ENCODE peak calls at places on chromosomes 3 and 15, in five cellular contexts. F is K562, E is GM12878, X is HepG2, V is H1. U is an unnamed sample.

GRCh38 chr15:57572463-57572862 is 19.2 kb upstream of the MYZAP start:
- DNase-seq in F (no peak), V (no peak), E (no peak), X (no peak), U (no peak)

GRCh38 chr15:32778391-32779176 is 60.8 kb downstream of the GREM1 start:
- DNase-seq in E (no peak), V (no peak), F (no peak), X (no peak), U (no peak)

GRCh38 chr3:59970384-59970783 is 920.6 kb upstream of the CFAP20DC start:
- DNase-seq in F (no peak), V (no peak), X (no peak), E (no peak), U (no peak)

GRCh38 chr3:149494759-149495580 is 20.5 kb downstream of the TM4SF4 start:
- DNase-seq in E (no peak), F (no peak), X (no peak), V (no peak), U (no peak)

GRCh38 chr3:56980798-56981390 is 79.6 kb upstream of the SPATA12 start:
- DNase-seq in E (no peak), F (no peak), V (no peak), X (no peak), U (no peak)

GRCh38 chr3:178203152-178203551 is 333.1 kb upstream of the KCNMB2 start:
- DNase-seq in X (no peak), V (no peak), F (no peak), E (no peak), U (no peak)

GRCh38 chr15:56948766-56949105 is 30.3 kb downstream of the TCF12 start:
- DNase-seq in E (no peak), V (no peak), X (no peak), F (no peak), U (no peak)

GRCh38 chr3:97793415-97794019 is 28.3 kb upstream of the CRYBG3 start:
- DNase-seq in X (peak), V (no peak), E (peak), F (no peak), U (peak)

GRCh38 chr3:176987901-176988300 is 209.4 kb downstream of the TBL1XR1 start:
- DNase-seq in X (no peak), F (no peak), V (no peak), E (no peak), U (no peak)

GRCh38 chr15:71691322-71691699 is 119.0 kb upstream of the NR2E3 start:
- DNase-seq in F (no peak), X (no peak), E (no peak), V (no peak), U (no peak)

GRCh38 chr3:114455432-114455831 is 161.6 kb downstream of the TIGIT start:
- DNase-seq in E (no peak), X (no peak), V (no peak), F (no peak), U (no peak)

GRCh38 chr3:108669211-108669610 is 79.7 kb downstream of the DZIP3 start:
- DNase-seq in X (no peak), F (no peak), E (peak), V (no peak), U (no peak)

GRCh38 chr3:152267319-152267689 is 1.4 kb upstream of the MBNL1 start:
- DNase-seq in X (no peak), V (no peak), E (no peak), F (no peak), U (no peak)

GRCh38 chr15:57784081-57784488 is 77.6 kb downstream of the POLR2M start:
- DNase-seq in V (no peak), X (no peak), E (no peak), F (no peak), U (no peak)

GRCh38 chr3:78314327-78314726 is 1274.4 kb downstream of the ROBO2 start:
- DNase-seq in F (no peak), V (no peak), X (no peak), E (no peak), U (no peak)

GRCh38 chr3:10498271-10498670 is 7.1 kb downstream of the ATP2B2 start:
- DNase-seq in V (no peak), E (no peak), F (no peak), X (no peak), U (no peak)

GRCh38 chr15:70314018-70314354 is 216.3 kb upstream of the TLE3 start:
- DNase-seq in V (no peak), X (no peak), E (no peak), F (no peak), U (no peak)

GRCh38 chr15:93210995-93211394 is 122.0 kb upstream of the RGMA start:
- DNase-seq in F (no peak), E (no peak), V (peak), X (no peak), U (no peak)

GRCh38 chr3:30259730-30260129 is 346.7 kb upstream of the TGFBR2 start:
- DNase-seq in X (peak), F (no peak), E (no peak), V (no peak), U (peak)

GRCh38 chr3:13569641-13570390 is 20.9 kb downstream of the FBLN2 start:
- DNase-seq in X (no peak), V (no peak), E (no peak), F (no peak), U (no peak)

GRCh38 chr3:14369675-14370669 is 32.4 kb upstream of the SLC6A6 start:
- DNase-seq in X (peak), E (no peak), F (no peak), V (peak), U (peak)

GRCh38 chr3:149151843-149152242 is 22.4 kb downstream of the HPS3 start:
- DNase-seq in E (no peak), F (peak), V (no peak), X (no peak), U (no peak)

GRCh38 chr3:112111785-112112402 is 21.2 kb downstream of the GCSAM start:
- DNase-seq in V (no peak), F (peak), E (no peak), X (peak), U (peak)

GRCh38 chr3:183825380-183826161 is at the start of gene MAP6D1:
- DNase-seq in V (peak), E (no peak), F (no peak), X (no peak), U (peak)

GRCh38 chr15:93179072-93179471 is 90.1 kb upstream of the RGMA start:
- DNase-seq in E (peak), X (no peak), F (no peak), V (no peak), U (no peak)

GRCh38 chr3:38454179-38454883 is 641 bp downstream of the ACVR2B start:
- DNase-seq in V (peak), X (no peak), F (peak), E (no peak), U (peak)

GRCh38 chr3:128496019-128496601 is 3.1 kb upstream of the GATA2 start:
- DNase-seq in V (peak), X (no peak), E (no peak), F (no peak), U (no peak)

GRCh38 chr3:36060950-36061349 is 319.4 kb upstream of the STAC start:
- DNase-seq in F (no peak), X (no peak), V (no peak), E (no peak), U (no peak)

GRCh38 chr15:60358935-60359672 is 38.7 kb downstream of the ANXA2 start:
- DNase-seq in V (no peak), F (no peak), E (no peak), X (no peak), U (no peak)

GRCh38 chr3:1092771-1093170 is at the start of gene CNTN6:
- DNase-seq in X (no peak), F (no peak), V (no peak), E (no peak), U (peak)

GRCh38 chr3:122609798-122610559 is 32.5 kb downstream of the PARP15 start:
- DNase-seq in X (no peak), E (peak), V (no peak), F (no peak), U (no peak)

GRCh38 chr15:47477253-47477652 is 240.1 kb upstream of the SEMA6D start:
- DNase-seq in E (no peak), X (no peak), V (no peak), F (no peak), U (no peak)

GRCh38 chr15:42045211-42045615 is 24.4 kb upstream of the PLA2G4E start:
- DNase-seq in X (no peak), V (no peak), E (no peak), F (peak), U (no peak)

DNA sequence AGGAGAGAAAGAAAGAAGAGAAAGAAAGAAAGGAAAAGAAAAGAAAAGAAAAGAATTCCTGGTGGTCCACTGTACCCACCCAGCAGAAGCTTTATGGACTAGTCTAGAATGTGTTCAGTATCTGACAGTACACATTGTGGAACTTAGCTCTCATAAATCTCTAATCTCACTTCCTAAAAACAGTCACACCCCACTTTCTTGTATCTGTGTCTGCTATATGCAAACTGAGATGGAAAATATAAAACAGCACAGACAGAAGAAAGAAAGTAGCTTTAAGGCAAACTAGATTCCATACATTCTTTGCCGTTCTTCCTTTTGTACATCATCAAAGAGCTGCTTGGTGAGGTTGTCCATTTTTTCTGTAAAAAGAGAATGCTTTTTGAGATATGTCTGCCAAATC is 41.1 kb upstream of the GNB5 start:
- DNase-seq in E (no peak), V (no peak), F (no peak), X (no peak), U (no peak)
- TF ChIP-seq CREB1 in E (no peak), V (no peak), F (no peak), X (no peak), U (no peak)

DNA sequence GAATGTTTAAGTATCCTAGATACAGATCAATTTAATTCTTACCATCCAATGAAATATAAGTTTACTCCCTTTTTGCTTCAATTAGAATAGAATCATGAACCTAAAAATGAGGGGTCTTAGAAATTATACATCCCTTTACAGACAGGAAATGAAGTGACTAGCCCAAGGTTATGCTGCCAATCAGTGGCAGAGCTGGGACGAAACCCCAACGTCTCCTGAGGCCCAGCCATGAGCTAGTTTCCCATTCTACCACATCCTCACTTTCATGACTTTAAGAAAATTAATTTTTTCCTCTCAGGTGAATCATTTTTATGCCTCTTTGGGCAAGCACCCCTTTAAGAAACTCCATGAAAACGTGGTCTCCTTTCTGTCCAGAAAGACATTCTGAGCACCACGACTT is 11.2 kb downstream of the LRIG1 start:
- DNase-seq in X (no peak), F (no peak), E (no peak), V (no peak), U (no peak)
- H3K4me3 ChIP-seq in X (no peak), F (no peak), E (no peak), V (no peak), U (no peak)

GRCh38 chr3:51385621-51386091 is 565 bp downstream of the MANF start:
- DNase-seq in E (no peak), F (no peak), V (no peak), X (no peak), U (no peak)
- TF ChIP-seq CREB1 in E (no peak), F (no peak), V (no peak), X (no peak), U (no peak)

GRCh38 chr15:98861188-98861587 is 146.4 kb downstream of the PGPEP1L start:
- DNase-seq in F (no peak), V (no peak), E (no peak), X (no peak), U (peak)
- H3K4me3 ChIP-seq in F (no peak), V (no peak), E (no peak), X (no peak), U (no peak)

DNA sequence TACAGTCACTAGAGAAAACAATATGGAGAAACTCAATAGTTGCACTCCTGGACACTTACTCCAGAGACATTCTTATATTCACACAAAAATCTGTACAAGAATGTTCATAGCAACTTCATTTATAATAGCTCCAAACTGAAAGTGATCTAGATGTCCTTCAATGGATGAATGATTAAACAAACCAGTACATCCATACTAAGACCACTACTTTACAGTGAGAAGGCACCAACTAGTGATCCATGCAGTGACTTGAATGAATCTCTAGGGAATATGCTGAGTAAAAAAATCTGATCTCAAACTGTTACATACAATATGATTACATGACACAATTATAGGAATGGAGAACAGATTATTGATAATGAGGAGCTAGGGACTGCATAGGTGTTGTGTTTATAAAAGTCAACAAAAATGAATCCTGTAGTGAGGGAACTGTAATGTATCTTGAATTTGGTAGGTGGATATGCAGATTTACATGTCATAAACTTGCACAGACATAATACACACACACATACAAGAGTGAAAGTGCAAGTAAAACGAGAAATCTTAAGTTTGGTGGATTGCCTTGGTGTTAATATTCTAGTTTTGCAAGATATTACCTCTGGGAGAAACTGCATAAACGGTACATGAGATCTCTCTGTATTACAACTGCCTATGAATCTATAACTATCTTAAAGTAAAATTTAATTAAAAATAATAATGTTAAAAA is 85.7 kb downstream of the SPATA16 start:
- DNase-seq in X (no peak), V (no peak), E (no peak), F (no peak), U (no peak)
- TF ChIP-seq CREB1 in X (no peak), V (no peak), E (no peak), F (no peak), U (no peak)

DNA sequence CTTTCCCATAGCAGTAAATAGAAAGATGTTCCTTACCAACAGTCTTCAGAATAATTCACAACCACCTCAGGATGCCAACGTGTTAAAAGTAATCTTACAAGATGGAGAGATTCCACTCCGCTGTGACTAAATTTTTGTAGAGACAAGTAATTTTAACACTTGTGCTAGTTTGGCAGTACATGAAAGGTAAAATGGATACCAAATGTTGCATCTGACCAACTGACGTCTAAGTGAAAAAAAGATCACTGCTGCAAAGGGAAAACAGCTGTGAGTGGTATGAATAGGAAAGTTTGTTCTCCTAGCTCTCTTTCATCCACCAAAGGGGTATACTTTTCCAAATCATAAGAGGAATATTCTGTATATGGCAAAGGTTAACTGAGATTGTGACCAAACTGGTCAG is 2.6 kb downstream of the SPG21 start:
- DNase-seq in E (no peak), V (no peak), X (no peak), F (no peak), U (no peak)
- H3K4me3 ChIP-seq in E (peak), V (no peak), X (no peak), F (no peak), U (no peak)

DNA sequence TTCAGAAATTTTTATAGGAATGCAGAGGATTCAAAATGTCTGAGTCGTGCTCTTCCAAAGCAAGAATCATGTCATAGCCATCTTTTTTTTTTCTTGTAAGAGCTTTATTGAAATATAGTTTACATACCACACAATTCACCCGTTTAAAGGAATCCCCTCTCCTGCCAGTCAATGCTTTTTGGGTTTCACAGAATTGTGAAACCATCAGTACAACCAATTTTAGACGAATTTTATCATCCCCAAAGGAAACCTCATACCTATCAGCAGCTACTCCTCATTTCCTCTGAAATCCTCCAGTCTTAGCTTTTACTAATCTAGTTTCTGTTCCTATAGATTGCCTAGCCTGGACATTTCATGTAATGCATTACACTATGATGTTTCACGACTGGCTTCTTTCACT is 39.6 kb downstream of the ADIPOQ start:
- DNase-seq in F (no peak), X (no peak), E (no peak), V (no peak), U (no peak)
- TF ChIP-seq CREB1 in F (no peak), X (no peak), E (no peak), V (no peak), U (no peak)

GRCh38 chr15:96325579-96326331 is 4.7 kb upstream of the NR2F2 start:
- DNase-seq in E (no peak), F (no peak), X (no peak), V (no peak), U (peak)
- H3K4me3 ChIP-seq in E (peak), F (peak), X (peak), V (peak), U (peak)

GRCh38 chr3:105885261-105885660 is 16.4 kb upstream of the CBLB start:
- DNase-seq in X (no peak), E (no peak), V (no peak), F (no peak), U (no peak)
- TF ChIP-seq CREB1 in X (no peak), E (no peak), V (no peak), F (no peak), U (no peak)

GRCh38 chr3:45665101-45665572 is 24.1 kb upstream of the SACM1L start:
- DNase-seq in E (peak), X (peak), F (peak), V (no peak), U (peak)
- H3K4me3 ChIP-seq in E (no peak), X (no peak), F (no peak), V (no peak), U (no peak)